ENCODE peak calls at places on chromosomes 4 and X, in ten cellular contexts. One of them, this sample, is unnamed.

GRCh38 chrX:13341491-13342101 is 21.7 kb upstream of the ATXN3L start:
- DNase-seq in activated T-cell treated with anti-CD3 and anti-CD28 coated beads for 48 hours: no peak
- DNase-seq in AG08396: no peak
- DNase-seq in globus pallidus: no peak
- DNase-seq in AG20443: no peak
- DNase-seq in uterus: no peak
- DNase-seq in A172: peak; percentile 44
- DNase-seq in cardiac muscle cell: no peak
- DNase-seq in fibroblast of the conjunctiva: no peak
- DNase-seq in stimulated activated CD4-positive, alpha-beta T cell treated with anti-CD3 and anti-CD28 coated beads, Interleukin-12 subunit alpha, Interleukin-12 subunit beta, amount 100 ng/mL, for 24 hours: no peak
- DNase-seq in this sample: no peak

GRCh38 chrX:25014366-25014838 is 1.4 kb downstream of the ARX start:
- DNase-seq in activated T-cell treated with anti-CD3 and anti-CD28 coated beads for 48 hours: no peak
- DNase-seq in globus pallidus: no peak
- DNase-seq in uterus: no peak
- DNase-seq in AG08396: no peak
- DNase-seq in A172: no peak
- DNase-seq in AG20443: no peak
- DNase-seq in cardiac muscle cell: no peak
- DNase-seq in stimulated activated CD4-positive, alpha-beta T cell treated with anti-CD3 and anti-CD28 coated beads, Interleukin-12 subunit alpha, Interleukin-12 subunit beta, amount 100 ng/mL, for 24 hours: no peak
- DNase-seq in fibroblast of the conjunctiva: no peak
- DNase-seq in this sample: no peak

GRCh38 chr4:164731827-164732474 is 22.0 kb upstream of the SMIM31 start:
- DNase-seq in AG08396: peak; percentile 69
- DNase-seq in AG20443: peak; percentile 79
- DNase-seq in fibroblast of the conjunctiva: peak; percentile 20
- DNase-seq in globus pallidus: peak; percentile 46
- DNase-seq in activated T-cell treated with anti-CD3 and anti-CD28 coated beads for 48 hours: peak; percentile 23
- DNase-seq in cardiac muscle cell: peak; percentile 51
- DNase-seq in stimulated activated CD4-positive, alpha-beta T cell treated with anti-CD3 and anti-CD28 coated beads, Interleukin-12 subunit alpha, Interleukin-12 subunit beta, amount 100 ng/mL, for 24 hours: peak; percentile 21
- DNase-seq in A172: peak; percentile 51
- DNase-seq in uterus: no peak
- DNase-seq in this sample: peak; percentile 31

GRCh38 chr4:150181536-150181935 is 103.3 kb downstream of the DCLK2 start:
- DNase-seq in fibroblast of the conjunctiva: no peak
- DNase-seq in AG08396: no peak
- DNase-seq in activated T-cell treated with anti-CD3 and anti-CD28 coated beads for 48 hours: no peak
- DNase-seq in AG20443: no peak
- DNase-seq in stimulated activated CD4-positive, alpha-beta T cell treated with anti-CD3 and anti-CD28 coated beads, Interleukin-12 subunit alpha, Interleukin-12 subunit beta, amount 100 ng/mL, for 24 hours: no peak
- DNase-seq in A172: peak; percentile 26
- DNase-seq in globus pallidus: peak; percentile 27
- DNase-seq in uterus: peak; percentile 28
- DNase-seq in cardiac muscle cell: peak; percentile 62
- DNase-seq in this sample: peak; percentile 36

GRCh38 chr4:167020410-167020809 is 213.9 kb downstream of the SPOCK3 start:
- DNase-seq in A172: no peak
- DNase-seq in AG08396: no peak
- DNase-seq in AG20443: no peak
- DNase-seq in uterus: no peak
- DNase-seq in globus pallidus: no peak
- DNase-seq in stimulated activated CD4-positive, alpha-beta T cell treated with anti-CD3 and anti-CD28 coated beads, Interleukin-12 subunit alpha, Interleukin-12 subunit beta, amount 100 ng/mL, for 24 hours: no peak
- DNase-seq in fibroblast of the conjunctiva: no peak
- DNase-seq in activated T-cell treated with anti-CD3 and anti-CD28 coated beads for 48 hours: no peak
- DNase-seq in cardiac muscle cell: peak; percentile 32
- DNase-seq in this sample: no peak

GRCh38 chr4:140372607-140373327 is 679 bp upstream of the SCOC start:
- DNase-seq in fibroblast of the conjunctiva: no peak
- DNase-seq in A172: peak; percentile 9
- DNase-seq in globus pallidus: no peak
- DNase-seq in cardiac muscle cell: peak; percentile 14
- DNase-seq in AG08396: peak; percentile 12
- DNase-seq in activated T-cell treated with anti-CD3 and anti-CD28 coated beads for 48 hours: peak; percentile 11
- DNase-seq in uterus: no peak
- DNase-seq in stimulated activated CD4-positive, alpha-beta T cell treated with anti-CD3 and anti-CD28 coated beads, Interleukin-12 subunit alpha, Interleukin-12 subunit beta, amount 100 ng/mL, for 24 hours: peak; percentile 6
- DNase-seq in AG20443: peak; percentile 29
- DNase-seq in this sample: peak; percentile 65

GRCh38 chr4:166252487-166253402 is 379.7 kb downstream of the TLL1 start:
- DNase-seq in A172: peak; percentile 16
- DNase-seq in globus pallidus: no peak
- DNase-seq in fibroblast of the conjunctiva: peak; percentile 3
- DNase-seq in cardiac muscle cell: peak; percentile 38
- DNase-seq in uterus: no peak
- DNase-seq in AG08396: no peak
- DNase-seq in AG20443: no peak
- DNase-seq in stimulated activated CD4-positive, alpha-beta T cell treated with anti-CD3 and anti-CD28 coated beads, Interleukin-12 subunit alpha, Interleukin-12 subunit beta, amount 100 ng/mL, for 24 hours: no peak
- DNase-seq in activated T-cell treated with anti-CD3 and anti-CD28 coated beads for 48 hours: no peak
- DNase-seq in this sample: peak; percentile 42

GRCh38 chr4:152090543-152090942 is 329.7 kb upstream of the GATB start:
- DNase-seq in A172: peak; percentile 12
- DNase-seq in fibroblast of the conjunctiva: no peak
- DNase-seq in activated T-cell treated with anti-CD3 and anti-CD28 coated beads for 48 hours: no peak
- DNase-seq in stimulated activated CD4-positive, alpha-beta T cell treated with anti-CD3 and anti-CD28 coated beads, Interleukin-12 subunit alpha, Interleukin-12 subunit beta, amount 100 ng/mL, for 24 hours: no peak
- DNase-seq in uterus: no peak
- DNase-seq in AG20443: no peak
- DNase-seq in AG08396: peak; percentile 30
- DNase-seq in globus pallidus: no peak
- DNase-seq in cardiac muscle cell: peak; percentile 77
- DNase-seq in this sample: no peak

GRCh38 chr4:52095374-52095773 is 44.3 kb downstream of the SPATA18 start:
- DNase-seq in uterus: no peak
- DNase-seq in A172: no peak
- DNase-seq in stimulated activated CD4-positive, alpha-beta T cell treated with anti-CD3 and anti-CD28 coated beads, Interleukin-12 subunit alpha, Interleukin-12 subunit beta, amount 100 ng/mL, for 24 hours: no peak
- DNase-seq in fibroblast of the conjunctiva: no peak
- DNase-seq in activated T-cell treated with anti-CD3 and anti-CD28 coated beads for 48 hours: no peak
- DNase-seq in AG08396: no peak
- DNase-seq in cardiac muscle cell: no peak
- DNase-seq in globus pallidus: no peak
- DNase-seq in AG20443: no peak
- DNase-seq in this sample: no peak

This sample was measured in G401.